ENCODE peak calls at places on chromosome 18, in five cellular contexts. U, L, Z, W and E are unnamed samples.

GRCh38 chr18:75208055-75208835 is 694 bp downstream of the PTGR3 start:
- DNase-seq in U (peak; percentile 47), W (peak; percentile 61), L (no peak), Z (no peak), E (peak; percentile 55)

GRCh38 chr18:11902522-11903292 is 5.4 kb downstream of the MPPE1 start:
- DNase-seq in L (no peak), W (no peak), U (peak; percentile 80), Z (no peak), E (peak; percentile 32)

GRCh38 chr18:76385681-76385975 is 109.4 kb downstream of the ZNF516 start:
- DNase-seq in W (no peak), Z (no peak), U (no peak), L (no peak), E (no peak)

GRCh38 chr18:35639296-35639695 is 57.8 kb downstream of the GALNT1 start:
- DNase-seq in W (no peak), Z (no peak), U (no peak), L (no peak), E (no peak)

GRCh38 chr18:3478262-3478978 is 28.4 kb downstream of the TGIF1 start:
- DNase-seq in Z (no peak), L (no peak), U (no peak), W (no peak), E (no peak)

GRCh38 chr18:48609820-48610815 is 71.3 kb downstream of the CTIF start:
- DNase-seq in Z (peak; percentile 24), U (peak; percentile 71), L (no peak), W (no peak), E (no peak)

GRCh38 chr18:44969214-44969842 is 288.6 kb downstream of the SETBP1 start:
- DNase-seq in Z (no peak), W (no peak), U (no peak), L (no peak), E (no peak)

GRCh38 chr18:60246606-60247005 is 126.0 kb downstream of the MC4R start:
- DNase-seq in U (no peak), Z (no peak), L (no peak), W (no peak), E (no peak)

GRCh38 chr18:48662021-48662661 is 123.3 kb downstream of the CTIF start:
- DNase-seq in L (no peak), Z (no peak), W (no peak), U (peak; percentile 86), E (no peak)

GRCh38 chr18:40473221-40473620 is 1481.8 kb upstream of the PIK3C3 start:
- DNase-seq in L (no peak), U (no peak), W (no peak), Z (no peak), E (no peak)

GRCh38 chr18:74946646-74947045 is 262.3 kb downstream of the PTGR3 start:
- DNase-seq in Z (no peak), W (no peak), U (no peak), L (no peak), E (no peak)

GRCh38 chr18:29644276-29644675 is 1398.3 kb downstream of the DSC3 start:
- DNase-seq in Z (no peak), W (no peak), U (no peak), L (no peak), E (peak; percentile 60)

GRCh38 chr18:3319399-3319798 is 57.5 kb downstream of the MYL12B start:
- DNase-seq in Z (no peak), L (no peak), W (no peak), U (no peak), E (no peak)

GRCh38 chr18:43620936-43621335 is 343.6 kb upstream of the SYT4 start:
- DNase-seq in U (no peak), W (peak; percentile 30), Z (no peak), L (peak; percentile 51), E (peak; percentile 34)

GRCh38 chr18:824179-824578 is 12.1 kb upstream of the YES1 start:
- DNase-seq in U (no peak), W (no peak), L (no peak), Z (no peak), E (no peak)